ENCODE peak calls at places on chromosome 3, in five cellular contexts. O is breast epithelium, C is Panc1, P is K562, R is GM12891. Z is an unnamed sample.

GRCh38 chr3:25257026-25257425 is 171.0 kb upstream of the RARB start:
- DNase-seq in O (peak), C (no peak), P (no peak), R (no peak), Z (no peak)

GRCh38 chr3:14814473-14814872 is 4.3 kb upstream of the FGD5 start:
- DNase-seq in O (no peak), C (no peak), P (no peak), R (no peak), Z (no peak)

GRCh38 chr3:53222183-53222901 is 33.5 kb downstream of the TKT start:
- DNase-seq in O (no peak), C (no peak), P (no peak), R (no peak), Z (no peak)

GRCh38 chr3:139074565-139075115 is 29.9 kb upstream of the PRR23C start:
- DNase-seq in O (no peak), C (no peak), P (no peak), R (no peak), Z (no peak)

GRCh38 chr3:118436863-118437262 is 597.8 kb downstream of the IGSF11 start:
- DNase-seq in O (no peak), C (no peak), P (peak), R (no peak), Z (no peak)

GRCh38 chr3:5431811-5432378 is 244.4 kb downstream of the EDEM1 start:
- DNase-seq in O (no peak), C (no peak), P (peak), R (no peak), Z (no peak)

GRCh38 chr3:106534206-106534605 is 665.4 kb upstream of the CBLB start:
- DNase-seq in O (no peak), C (no peak), P (no peak), R (no peak), Z (no peak)

GRCh38 chr3:183295211-183295610 is 42.2 kb downstream of the B3GNT5 start:
- DNase-seq in O (peak), C (no peak), P (no peak), R (no peak), Z (peak)

GRCh38 chr3:36993326-36994283 is at the start of gene MLH1:
- DNase-seq in O (peak), C (peak), P (peak), R (peak), Z (peak)

GRCh38 chr3:184338538-184338945 is 1.1 kb downstream of the FAM131A start:
- DNase-seq in O (peak), C (no peak), P (no peak), R (no peak), Z (no peak)

GRCh38 chr3:138389841-138390581 is 41.6 kb downstream of the MRAS start:
- DNase-seq in O (peak), C (peak), P (no peak), R (no peak), Z (no peak)

GRCh38 chr3:15329058-15330005 is 3.1 kb downstream of the SH3BP5 start:
- DNase-seq in O (no peak), C (no peak), P (no peak), R (no peak), Z (no peak)

GRCh38 chr3:8937064-8938020 is 25.9 kb downstream of the RAD18 start:
- DNase-seq in O (no peak), C (peak), P (no peak), R (no peak), Z (no peak)

GRCh38 chr3:76372497-76372896 is 587.1 kb upstream of the ZNF717 start:
- DNase-seq in O (no peak), C (no peak), P (no peak), R (no peak), Z (no peak)

GRCh38 chr3:141507392-141508066 is 20.7 kb downstream of the RASA2 start:
- DNase-seq in O (no peak), C (no peak), P (no peak), R (no peak), Z (no peak)

GRCh38 chr3:122265937-122266336 is 59.1 kb upstream of the CSTA start:
- DNase-seq in O (no peak), C (no peak), P (no peak), R (no peak), Z (no peak)

GRCh38 chr3:22887664-22888291 is 315.3 kb upstream of the UBE2E2 start:
- DNase-seq in O (no peak), C (peak), P (peak), R (no peak), Z (no peak)

GRCh38 chr3:178382388-178383061 is 153.7 kb upstream of the KCNMB2 start:
- DNase-seq in O (no peak), C (no peak), P (no peak), R (no peak), Z (no peak)

GRCh38 chr3:30631237-30631961 is 25.0 kb downstream of the TGFBR2 start:
- DNase-seq in O (no peak), C (no peak), P (no peak), R (no peak), Z (no peak)

GRCh38 chr3:12224181-12225147 is 64.4 kb upstream of the PPARG start:
- DNase-seq in O (no peak), C (no peak), P (no peak), R (no peak), Z (no peak)

GRCh38 chr3:161969867-161970266 is 473.3 kb downstream of the OTOL1 start:
- DNase-seq in O (no peak), C (no peak), P (no peak), R (no peak), Z (no peak)

GRCh38 chr3:12237912-12238650 is 50.8 kb upstream of the PPARG start:
- DNase-seq in O (no peak), C (no peak), P (no peak), R (no peak), Z (no peak)

GRCh38 chr3:87247086-87247781 is 20.1 kb downstream of the CHMP2B start:
- DNase-seq in O (no peak), C (no peak), P (no peak), R (no peak), Z (no peak)

GRCh38 chr3:66237551-66237950 is 16.8 kb downstream of the SLC25A26 start:
- DNase-seq in O (no peak), C (no peak), P (no peak), R (no peak), Z (no peak)

GRCh38 chr3:12553921-12554391 is 2.9 kb upstream of the MKRN2 start:
- DNase-seq in O (no peak), C (no peak), P (peak), R (no peak), Z (no peak)

GRCh38 chr3:4763604-4764247 is 215.5 kb upstream of the BHLHE40 start:
- DNase-seq in O (no peak), C (no peak), P (no peak), R (no peak), Z (no peak)

GRCh38 chr3:129352045-129352444 is 73.4 kb downstream of the HMCES start:
- DNase-seq in O (no peak), C (no peak), P (no peak), R (no peak), Z (no peak)

GRCh38 chr3:46082849-46083248 is 55.6 kb upstream of the XCR1 start:
- DNase-seq in O (no peak), C (no peak), P (no peak), R (no peak), Z (peak)

GRCh38 chr3:20073683-20074082 is 33.4 kb downstream of the KAT2B start:
- DNase-seq in O (no peak), C (no peak), P (no peak), R (no peak), Z (no peak)

GRCh38 chr3:118577055-118577759 is 457.4 kb downstream of the IGSF11 start:
- DNase-seq in O (no peak), C (no peak), P (no peak), R (no peak), Z (no peak)

GRCh38 chr3:188595890-188596376 is 442.0 kb downstream of the LPP start:
- DNase-seq in O (no peak), C (no peak), P (no peak), R (no peak), Z (no peak)

GRCh38 chr3:72337480-72337855 is 510.8 kb downstream of the SHQ1 start:
- DNase-seq in O (no peak), C (no peak), P (no peak), R (no peak), Z (no peak)

GRCh38 chr3:38563070-38563901 is 67.1 kb downstream of the EXOG start:
- DNase-seq in O (no peak), C (no peak), P (no peak), R (no peak), Z (no peak)

GRCh38 chr3:52481819-52482521 is 13.2 kb upstream of the STAB1 start:
- DNase-seq in O (no peak), C (no peak), P (peak), R (no peak), Z (no peak)

GRCh38 chr3:104596551-104596950 is 770.2 kb upstream of the ALCAM start:
- DNase-seq in O (no peak), C (peak), P (no peak), R (no peak), Z (no peak)

GRCh38 chr3:46087871-46088270 is 60.6 kb upstream of the XCR1 start:
- DNase-seq in O (no peak), C (no peak), P (no peak), R (no peak), Z (peak)

GRCh38 chr3:48569808-48570450 is 6.3 kb upstream of the UCN2 start:
- DNase-seq in O (no peak), C (no peak), P (no peak), R (no peak), Z (no peak)

GRCh38 chr3:48567500-48567899 is 3.9 kb upstream of the UCN2 start:
- DNase-seq in O (no peak), C (no peak), P (no peak), R (no peak), Z (no peak)

GRCh38 chr3:48567090-48567489 is 3.5 kb upstream of the UCN2 start:
- DNase-seq in O (no peak), C (no peak), P (no peak), R (no peak), Z (no peak)

GRCh38 chr3:48569400-48569799 is 5.8 kb upstream of the UCN2 start:
- DNase-seq in O (no peak), C (no peak), P (no peak), R (no peak), Z (no peak)

GRCh38 chr3:48568476-48568875 is 4.9 kb upstream of the UCN2 start:
- DNase-seq in O (no peak), C (no peak), P (no peak), R (no peak), Z (no peak)
- TF ChIP-seq POLR2AphosphoS5 in O (no peak), C (no peak), P (no peak), R (no peak), Z (no peak)

GRCh38 chr3:177191108-177191779 is 6.0 kb downstream of the TBL1XR1 start:
- DNase-seq in O (no peak), C (no peak), P (no peak), R (no peak), Z (no peak)
- TF ChIP-seq POLR2AphosphoS5 in O (no peak), C (no peak), P (no peak), R (no peak), Z (no peak)

GRCh38 chr3:149462051-149462450 is 12.4 kb upstream of the TM4SF4 start:
- DNase-seq in O (no peak), C (no peak), P (no peak), R (no peak), Z (no peak)

GRCh38 chr3:149462653-149463052 is 11.8 kb upstream of the TM4SF4 start:
- DNase-seq in O (no peak), C (no peak), P (no peak), R (no peak), Z (no peak)

GRCh38 chr3:149459491-149460057 is 14.9 kb upstream of the TM4SF4 start:
- DNase-seq in O (no peak), C (no peak), P (no peak), R (no peak), Z (peak)

GRCh38 chr3:149463921-149464320 is 10.6 kb upstream of the TM4SF4 start:
- DNase-seq in O (no peak), C (no peak), P (no peak), R (no peak), Z (peak)

GRCh38 chr3:149460123-149460522 is 14.4 kb upstream of the TM4SF4 start:
- DNase-seq in O (no peak), C (no peak), P (no peak), R (no peak), Z (peak)
- TF ChIP-seq POLR2AphosphoS5 in O (no peak), C (no peak), P (no peak), R (no peak), Z (peak)

DNA sequence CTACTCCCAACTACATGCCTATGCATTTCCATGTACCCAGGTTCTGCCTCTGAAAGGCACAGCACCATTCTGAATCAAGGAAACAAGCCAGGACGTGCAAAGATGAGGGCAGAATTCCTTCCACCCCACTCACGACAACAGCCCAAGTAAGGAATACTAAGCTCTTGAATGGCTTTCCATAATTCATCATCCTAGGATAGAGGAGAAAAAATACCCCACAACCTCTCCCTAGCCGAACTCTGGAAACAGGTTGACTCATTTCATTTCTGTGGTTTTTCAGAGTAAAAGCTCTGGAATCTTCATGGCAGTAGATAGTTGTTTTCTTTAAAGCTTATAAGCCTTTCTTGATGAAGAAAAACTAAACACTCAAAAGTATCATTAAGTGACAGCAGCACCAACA is 77.8 kb downstream of the PDZRN3 start:
- DNase-seq in O (peak), C (no peak), P (no peak), R (no peak), Z (no peak)
- TF ChIP-seq POLR2AphosphoS5 in O (no peak), C (no peak), P (no peak), R (no peak), Z (no peak)

DNA sequence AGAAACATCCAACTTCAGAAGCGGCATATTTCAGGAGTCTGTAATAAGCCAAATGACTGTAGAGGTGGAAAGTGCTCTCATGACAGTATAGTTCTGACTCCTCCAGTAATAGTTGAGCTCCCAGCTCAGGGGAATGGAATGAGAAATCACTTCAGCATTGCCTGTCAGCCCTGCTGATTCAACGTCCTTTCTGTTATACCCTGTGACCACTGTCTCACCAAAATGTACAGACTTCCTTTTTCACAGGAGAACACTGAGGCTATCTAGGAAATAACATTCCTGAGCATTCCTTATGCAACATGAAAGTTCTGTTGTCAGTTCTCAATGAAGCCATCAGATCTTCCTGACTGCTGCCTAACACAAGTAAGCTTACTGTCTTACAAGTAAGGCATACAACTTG is 284.5 kb upstream of the MME start:
- DNase-seq in O (no peak), C (no peak), P (no peak), R (no peak), Z (no peak)
- TF ChIP-seq POLR2AphosphoS5 in O (no peak), C (no peak), P (no peak), R (no peak), Z (no peak)

DNA sequence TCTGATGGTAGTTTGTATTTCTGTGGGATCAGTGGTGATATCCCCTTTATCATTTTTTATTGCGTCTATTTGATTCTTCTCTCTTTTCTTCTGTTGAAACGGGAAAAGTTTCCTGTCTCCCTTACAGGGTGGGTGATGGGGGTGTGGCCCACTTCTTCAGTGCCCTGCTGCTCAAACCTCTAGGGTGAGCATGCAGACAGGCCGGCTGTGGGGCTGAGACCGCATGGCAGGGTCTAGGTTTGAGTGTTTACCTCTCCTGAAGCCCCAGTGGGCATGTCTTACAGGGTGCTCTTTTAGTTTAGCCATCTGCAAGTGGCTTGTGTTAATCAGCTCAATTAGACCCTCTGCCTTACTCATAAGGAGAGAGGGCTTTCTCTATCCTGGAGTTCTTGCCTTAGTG is 450.0 kb upstream of the EPHA3 start:
- DNase-seq in O (no peak), C (no peak), P (no peak), R (no peak), Z (no peak)
- TF ChIP-seq POLR2AphosphoS5 in O (no peak), C (no peak), P (no peak), R (no peak), Z (no peak)

GRCh38 chr3:100150583-100150982 is 36.3 kb upstream of the FILIP1L start:
- DNase-seq in O (no peak), C (no peak), P (no peak), R (no peak), Z (no peak)
- TF ChIP-seq POLR2AphosphoS5 in O (no peak), C (no peak), P (no peak), R (no peak), Z (no peak)

GRCh38 chr3:197908957-197909701 is 40.9 kb upstream of the RPL35A start:
- DNase-seq in O (no peak), C (no peak), P (no peak), R (no peak), Z (no peak)
- TF ChIP-seq POLR2AphosphoS5 in O (no peak), C (no peak), P (no peak), R (no peak), Z (no peak)